ENCODE peak calls at places on chromosomes 16 and 17, in ten cellular contexts. One of them, this sample, is unnamed.

GRCh38 chr17:63185420-63185819 is 219.4 kb downstream of the TANC2 start:
- DNase-seq in mammary epithelial cell: no peak
- DNase-seq in PC-3: peak
- DNase-seq in choroid plexus epithelial cell: peak
- DNase-seq in keratinocyte: no peak
- DNase-seq in AG09309: no peak
- DNase-seq in CD8-positive, alpha-beta T cell: no peak
- DNase-seq in dorsolateral prefrontal cortex: no peak
- DNase-seq in AG10803: peak
- DNase-seq in HCT116: no peak
- DNase-seq in this sample: no peak

GRCh38 chr17:35447494-35447893 is 1.1 kb downstream of the SLFN13 start:
- DNase-seq in PC-3: no peak
- DNase-seq in HCT116: no peak
- DNase-seq in AG10803: no peak
- DNase-seq in keratinocyte: no peak
- DNase-seq in choroid plexus epithelial cell: no peak
- DNase-seq in AG09309: no peak
- DNase-seq in CD8-positive, alpha-beta T cell: no peak
- DNase-seq in mammary epithelial cell: no peak
- DNase-seq in dorsolateral prefrontal cortex: no peak
- DNase-seq in this sample: no peak

GRCh38 chr17:38735161-38735997 is 5.2 kb downstream of the CISD3 start:
- DNase-seq in choroid plexus epithelial cell: no peak
- DNase-seq in CD8-positive, alpha-beta T cell: peak
- DNase-seq in dorsolateral prefrontal cortex: peak
- DNase-seq in AG09309: no peak
- DNase-seq in PC-3: peak
- DNase-seq in mammary epithelial cell: no peak
- DNase-seq in HCT116: no peak
- DNase-seq in keratinocyte: no peak
- DNase-seq in AG10803: no peak
- DNase-seq in this sample: no peak

GRCh38 chr17:65100316-65101140 is 36.6 kb upstream of the RGS9 start:
- DNase-seq in keratinocyte: no peak
- DNase-seq in dorsolateral prefrontal cortex: peak
- DNase-seq in AG09309: no peak
- DNase-seq in AG10803: peak
- DNase-seq in choroid plexus epithelial cell: peak
- DNase-seq in mammary epithelial cell: peak
- DNase-seq in CD8-positive, alpha-beta T cell: peak
- DNase-seq in PC-3: peak
- DNase-seq in HCT116: peak
- DNase-seq in this sample: peak

GRCh38 chr16:49350265-49351103 is 23.1 kb upstream of the C16orf78 start:
- DNase-seq in dorsolateral prefrontal cortex: peak
- DNase-seq in AG09309: no peak
- DNase-seq in AG10803: peak
- DNase-seq in choroid plexus epithelial cell: peak
- DNase-seq in PC-3: peak
- DNase-seq in CD8-positive, alpha-beta T cell: peak
- DNase-seq in keratinocyte: no peak
- DNase-seq in mammary epithelial cell: peak
- DNase-seq in HCT116: peak
- DNase-seq in this sample: no peak

GRCh38 chr16:29857133-29857760 is 5.8 kb downstream of the CDIPT start:
- DNase-seq in PC-3: no peak
- DNase-seq in HCT116: no peak
- DNase-seq in dorsolateral prefrontal cortex: no peak
- DNase-seq in choroid plexus epithelial cell: peak
- DNase-seq in AG09309: peak
- DNase-seq in mammary epithelial cell: no peak
- DNase-seq in CD8-positive, alpha-beta T cell: no peak
- DNase-seq in AG10803: peak
- DNase-seq in keratinocyte: no peak
- DNase-seq in this sample: no peak

GRCh38 chr17:59793249-59793648 is 85.8 kb downstream of the VMP1 start:
- DNase-seq in mammary epithelial cell: no peak
- DNase-seq in AG09309: no peak
- DNase-seq in PC-3: no peak
- DNase-seq in CD8-positive, alpha-beta T cell: no peak
- DNase-seq in choroid plexus epithelial cell: no peak
- DNase-seq in HCT116: no peak
- DNase-seq in keratinocyte: no peak
- DNase-seq in AG10803: no peak
- DNase-seq in dorsolateral prefrontal cortex: no peak
- DNase-seq in this sample: no peak

GRCh38 chr17:32496348-32497078 is 9.7 kb downstream of the CDK5R1 start:
- DNase-seq in HCT116: no peak
- DNase-seq in AG10803: peak
- DNase-seq in AG09309: peak
- DNase-seq in PC-3: peak
- DNase-seq in CD8-positive, alpha-beta T cell: no peak
- DNase-seq in mammary epithelial cell: peak
- DNase-seq in keratinocyte: peak
- DNase-seq in dorsolateral prefrontal cortex: no peak
- DNase-seq in choroid plexus epithelial cell: peak
- DNase-seq in this sample: no peak

GRCh38 chr16:35208001-35208935 is 1748.9 kb downstream of the TP53TG3F start:
- DNase-seq in dorsolateral prefrontal cortex: no peak
- DNase-seq in AG10803: no peak
- DNase-seq in PC-3: no peak
- DNase-seq in AG09309: no peak
- DNase-seq in CD8-positive, alpha-beta T cell: no peak
- DNase-seq in mammary epithelial cell: no peak
- DNase-seq in HCT116: no peak
- DNase-seq in choroid plexus epithelial cell: no peak
- DNase-seq in keratinocyte: no peak
- DNase-seq in this sample: no peak

GRCh38 chr16:63928421-63928820 is 1193.4 kb downstream of the CDH11 start:
- DNase-seq in AG10803: no peak
- DNase-seq in PC-3: no peak
- DNase-seq in keratinocyte: no peak
- DNase-seq in HCT116: no peak
- DNase-seq in AG09309: no peak
- DNase-seq in CD8-positive, alpha-beta T cell: no peak
- DNase-seq in mammary epithelial cell: no peak
- DNase-seq in dorsolateral prefrontal cortex: peak
- DNase-seq in choroid plexus epithelial cell: no peak
- DNase-seq in this sample: no peak

GRCh38 chr17:80926601-80927250 is 64.9 kb upstream of the CHMP6 start:
- DNase-seq in CD8-positive, alpha-beta T cell: no peak
- DNase-seq in AG09309: no peak
- DNase-seq in AG10803: no peak
- DNase-seq in keratinocyte: no peak
- DNase-seq in choroid plexus epithelial cell: no peak
- DNase-seq in dorsolateral prefrontal cortex: no peak
- DNase-seq in HCT116: no peak
- DNase-seq in PC-3: no peak
- DNase-seq in mammary epithelial cell: no peak
- DNase-seq in this sample: peak

GRCh38 chr17:78896091-78896833 is 6.7 kb downstream of the CEP295NL start:
- DNase-seq in keratinocyte: no peak
- DNase-seq in AG10803: no peak
- DNase-seq in HCT116: no peak
- DNase-seq in choroid plexus epithelial cell: no peak
- DNase-seq in mammary epithelial cell: no peak
- DNase-seq in AG09309: no peak
- DNase-seq in dorsolateral prefrontal cortex: peak
- DNase-seq in PC-3: no peak
- DNase-seq in CD8-positive, alpha-beta T cell: no peak
- DNase-seq in this sample: no peak
- H3K4me3 ChIP-seq in keratinocyte: no peak
- H3K4me3 ChIP-seq in AG10803: no peak
- H3K4me3 ChIP-seq in HCT116: no peak
- H3K4me3 ChIP-seq in choroid plexus epithelial cell: no peak
- H3K4me3 ChIP-seq in mammary epithelial cell: no peak
- H3K4me3 ChIP-seq in AG09309: no peak
- H3K4me3 ChIP-seq in dorsolateral prefrontal cortex: no peak
- H3K4me3 ChIP-seq in PC-3: no peak
- H3K4me3 ChIP-seq in CD8-positive, alpha-beta T cell: no peak
- H3K4me3 ChIP-seq in this sample: no peak

DNA sequence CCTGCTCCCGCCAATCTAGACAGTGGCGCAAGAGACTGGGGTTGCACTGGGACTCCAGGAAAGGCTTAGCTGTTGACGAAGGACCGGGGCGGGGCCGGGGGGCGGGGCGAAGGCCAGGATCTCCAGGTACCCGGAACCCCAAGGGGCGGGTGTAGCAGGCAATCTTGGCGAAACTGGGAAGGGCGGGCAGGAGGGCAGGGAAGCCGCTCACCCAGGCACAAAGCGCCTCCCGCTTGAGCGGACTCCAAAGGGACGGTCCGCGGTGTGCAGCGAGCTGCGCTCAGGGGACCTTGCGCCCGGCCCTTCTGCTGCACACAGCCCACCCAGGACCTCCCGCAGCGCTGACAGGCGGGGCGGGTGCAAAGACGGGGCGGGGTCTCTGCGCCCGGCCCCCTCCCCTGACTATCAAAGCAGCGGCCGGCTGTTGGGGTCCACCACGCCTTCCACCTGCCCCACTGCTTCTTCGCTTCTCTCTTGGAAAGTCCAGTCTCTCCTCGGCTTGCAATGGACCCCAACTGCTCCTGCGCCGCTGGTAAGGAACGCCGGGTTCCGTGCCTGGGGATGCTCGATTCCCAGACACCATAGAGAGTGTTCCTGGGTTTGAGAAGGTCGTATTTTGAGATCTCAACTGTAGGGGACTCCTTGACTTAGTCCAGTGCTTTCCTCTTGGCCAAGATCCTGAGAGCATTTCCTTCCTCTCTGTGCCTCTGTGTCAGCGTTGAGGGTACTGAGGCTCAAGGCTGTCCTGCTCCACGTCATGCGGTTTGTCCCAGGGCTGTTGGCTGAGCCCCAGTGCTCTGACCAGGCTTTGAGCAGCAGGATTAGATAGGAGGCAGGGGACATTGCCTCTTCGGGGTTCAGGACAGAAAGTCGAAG is at the start of gene MT1F:
- DNase-seq in AG09309: no peak
- DNase-seq in mammary epithelial cell: peak
- DNase-seq in choroid plexus epithelial cell: peak
- DNase-seq in CD8-positive, alpha-beta T cell: peak
- DNase-seq in dorsolateral prefrontal cortex: peak
- DNase-seq in HCT116: peak
- DNase-seq in AG10803: no peak
- DNase-seq in keratinocyte: peak
- DNase-seq in PC-3: peak
- DNase-seq in this sample: peak
- H3K4me3 ChIP-seq in AG09309: peak
- H3K4me3 ChIP-seq in mammary epithelial cell: peak
- H3K4me3 ChIP-seq in choroid plexus epithelial cell: peak
- H3K4me3 ChIP-seq in CD8-positive, alpha-beta T cell: peak
- H3K4me3 ChIP-seq in dorsolateral prefrontal cortex: peak
- H3K4me3 ChIP-seq in HCT116: peak
- H3K4me3 ChIP-seq in AG10803: peak
- H3K4me3 ChIP-seq in keratinocyte: peak
- H3K4me3 ChIP-seq in PC-3: peak
- H3K4me3 ChIP-seq in this sample: peak

DNA sequence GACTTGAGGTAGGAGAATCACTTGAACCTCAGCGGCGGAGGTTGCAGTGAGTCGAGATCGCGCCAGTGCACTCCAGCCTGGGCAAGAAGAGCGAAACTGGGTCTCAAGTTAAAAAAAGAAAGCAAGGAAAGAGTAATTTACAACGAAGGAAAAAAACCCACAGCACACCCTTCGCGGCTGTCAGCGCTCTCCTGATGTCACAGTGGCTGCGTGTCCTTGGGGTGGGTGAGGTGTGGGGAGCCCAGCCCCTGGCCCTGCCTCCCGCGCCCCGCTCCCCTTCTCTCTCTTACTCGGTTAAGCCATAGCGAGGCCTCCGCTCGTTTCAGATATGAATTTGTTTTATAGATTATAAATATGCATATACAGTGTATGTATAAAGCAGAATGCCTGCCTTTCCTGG is 740 bp upstream of the JPT2 start:
- DNase-seq in HCT116: no peak
- DNase-seq in CD8-positive, alpha-beta T cell: no peak
- DNase-seq in PC-3: no peak
- DNase-seq in AG09309: no peak
- DNase-seq in keratinocyte: no peak
- DNase-seq in dorsolateral prefrontal cortex: no peak
- DNase-seq in mammary epithelial cell: no peak
- DNase-seq in choroid plexus epithelial cell: no peak
- DNase-seq in AG10803: no peak
- DNase-seq in this sample: no peak
- H3K4me3 ChIP-seq in HCT116: peak
- H3K4me3 ChIP-seq in CD8-positive, alpha-beta T cell: no peak
- H3K4me3 ChIP-seq in PC-3: peak
- H3K4me3 ChIP-seq in AG09309: no peak
- H3K4me3 ChIP-seq in keratinocyte: no peak
- H3K4me3 ChIP-seq in dorsolateral prefrontal cortex: no peak
- H3K4me3 ChIP-seq in mammary epithelial cell: no peak
- H3K4me3 ChIP-seq in choroid plexus epithelial cell: no peak
- H3K4me3 ChIP-seq in AG10803: no peak
- H3K4me3 ChIP-seq in this sample: peak

GRCh38 chr17:57466042-57466471 is 209.7 kb downstream of the MSI2 start:
- DNase-seq in PC-3: no peak
- DNase-seq in dorsolateral prefrontal cortex: no peak
- DNase-seq in mammary epithelial cell: no peak
- DNase-seq in AG09309: no peak
- DNase-seq in HCT116: no peak
- DNase-seq in keratinocyte: no peak
- DNase-seq in choroid plexus epithelial cell: no peak
- DNase-seq in AG10803: no peak
- DNase-seq in CD8-positive, alpha-beta T cell: no peak
- DNase-seq in this sample: no peak

GRCh38 chr17:57464191-57464864 is 208.0 kb downstream of the MSI2 start:
- DNase-seq in mammary epithelial cell: no peak
- DNase-seq in CD8-positive, alpha-beta T cell: no peak
- DNase-seq in AG09309: no peak
- DNase-seq in PC-3: no peak
- DNase-seq in dorsolateral prefrontal cortex: no peak
- DNase-seq in keratinocyte: no peak
- DNase-seq in AG10803: no peak
- DNase-seq in HCT116: no peak
- DNase-seq in choroid plexus epithelial cell: no peak
- DNase-seq in this sample: no peak

GRCh38 chr17:57467801-57468200 is 211.5 kb downstream of the MSI2 start:
- DNase-seq in CD8-positive, alpha-beta T cell: no peak
- DNase-seq in HCT116: no peak
- DNase-seq in PC-3: no peak
- DNase-seq in dorsolateral prefrontal cortex: no peak
- DNase-seq in AG10803: no peak
- DNase-seq in mammary epithelial cell: no peak
- DNase-seq in AG09309: no peak
- DNase-seq in keratinocyte: no peak
- DNase-seq in choroid plexus epithelial cell: no peak
- DNase-seq in this sample: no peak

GRCh38 chr17:57467226-57467625 is 210.9 kb downstream of the MSI2 start:
- DNase-seq in CD8-positive, alpha-beta T cell: no peak
- DNase-seq in AG10803: no peak
- DNase-seq in keratinocyte: no peak
- DNase-seq in mammary epithelial cell: no peak
- DNase-seq in PC-3: no peak
- DNase-seq in HCT116: no peak
- DNase-seq in AG09309: no peak
- DNase-seq in choroid plexus epithelial cell: no peak
- DNase-seq in dorsolateral prefrontal cortex: no peak
- DNase-seq in this sample: no peak

DNA sequence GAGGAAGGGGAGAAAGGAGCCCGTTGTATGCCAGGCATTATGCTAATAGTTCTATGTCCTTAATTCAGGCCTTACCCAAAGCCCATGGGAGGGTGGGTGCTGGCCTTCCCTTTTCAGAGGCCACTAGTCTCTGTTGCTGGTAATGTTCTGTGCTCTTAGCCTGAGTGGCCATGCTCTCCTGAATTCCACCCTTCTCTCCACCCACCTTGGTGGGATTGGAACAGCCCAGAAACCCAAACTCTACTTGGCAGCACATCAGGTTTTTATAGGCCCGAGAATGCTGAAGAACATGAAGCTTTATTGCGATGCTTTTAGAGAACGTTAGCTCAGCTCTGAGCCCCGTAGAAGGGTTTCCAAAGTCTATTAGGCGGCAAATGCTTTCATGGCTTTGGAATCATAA is 209.2 kb downstream of the MSI2 start:
- DNase-seq in mammary epithelial cell: no peak
- DNase-seq in dorsolateral prefrontal cortex: no peak
- DNase-seq in PC-3: no peak
- DNase-seq in choroid plexus epithelial cell: no peak
- DNase-seq in keratinocyte: no peak
- DNase-seq in CD8-positive, alpha-beta T cell: no peak
- DNase-seq in AG10803: no peak
- DNase-seq in HCT116: no peak
- DNase-seq in AG09309: no peak
- DNase-seq in this sample: no peak
- H3K4me3 ChIP-seq in mammary epithelial cell: no peak
- H3K4me3 ChIP-seq in dorsolateral prefrontal cortex: no peak
- H3K4me3 ChIP-seq in PC-3: no peak
- H3K4me3 ChIP-seq in choroid plexus epithelial cell: no peak
- H3K4me3 ChIP-seq in keratinocyte: no peak
- H3K4me3 ChIP-seq in CD8-positive, alpha-beta T cell: no peak
- H3K4me3 ChIP-seq in AG10803: no peak
- H3K4me3 ChIP-seq in HCT116: no peak
- H3K4me3 ChIP-seq in AG09309: no peak
- H3K4me3 ChIP-seq in this sample: no peak